ENCODE peak calls at places on chromosome 13, in nine cellular contexts. One of them, this sample, is unnamed.

GRCh38 chr13:55000043-55000442 is 1971.4 kb downstream of the OLFM4 start:
- DNase-seq in heart left ventricle: no peak
- DNase-seq in effector memory CD4-positive, alpha-beta T cell: no peak
- DNase-seq in stimulated activated CD4-positive, alpha-beta T cell treated with anti-CD3 and anti-CD28 coated beads, Interleukin-15, amount 100 ng/mL, for 1 hour: no peak
- DNase-seq in activated CD8-positive, alpha-beta memory T cell treated with anti-CD3 and anti-CD28 coated beads for 4 hours: no peak
- DNase-seq in lung: no peak
- DNase-seq in adrenal gland: no peak
- DNase-seq in breast epithelium: no peak
- DNase-seq in NCI-H1105: no peak
- DNase-seq in this sample: no peak

GRCh38 chr13:42832341-42833153 is 51.2 kb downstream of the FAM216B start:
- DNase-seq in heart left ventricle: peak; percentile 46
- DNase-seq in effector memory CD4-positive, alpha-beta T cell: no peak
- DNase-seq in stimulated activated CD4-positive, alpha-beta T cell treated with anti-CD3 and anti-CD28 coated beads, Interleukin-15, amount 100 ng/mL, for 1 hour: no peak
- DNase-seq in activated CD8-positive, alpha-beta memory T cell treated with anti-CD3 and anti-CD28 coated beads for 4 hours: no peak
- DNase-seq in lung: no peak
- DNase-seq in adrenal gland: no peak
- DNase-seq in breast epithelium: no peak
- DNase-seq in NCI-H1105: no peak
- DNase-seq in this sample: no peak

GRCh38 chr13:79483302-79483701 is 2.3 kb downstream of the NDFIP2 start:
- DNase-seq in heart left ventricle: no peak
- DNase-seq in effector memory CD4-positive, alpha-beta T cell: no peak
- DNase-seq in stimulated activated CD4-positive, alpha-beta T cell treated with anti-CD3 and anti-CD28 coated beads, Interleukin-15, amount 100 ng/mL, for 1 hour: no peak
- DNase-seq in activated CD8-positive, alpha-beta memory T cell treated with anti-CD3 and anti-CD28 coated beads for 4 hours: no peak
- DNase-seq in lung: no peak
- DNase-seq in adrenal gland: no peak
- DNase-seq in breast epithelium: no peak
- DNase-seq in NCI-H1105: no peak
- DNase-seq in this sample: no peak

GRCh38 chr13:59236979-59237378 is 926.7 kb downstream of the DIAPH3 start:
- DNase-seq in heart left ventricle: no peak
- DNase-seq in effector memory CD4-positive, alpha-beta T cell: no peak
- DNase-seq in stimulated activated CD4-positive, alpha-beta T cell treated with anti-CD3 and anti-CD28 coated beads, Interleukin-15, amount 100 ng/mL, for 1 hour: no peak
- DNase-seq in activated CD8-positive, alpha-beta memory T cell treated with anti-CD3 and anti-CD28 coated beads for 4 hours: no peak
- DNase-seq in lung: no peak
- DNase-seq in adrenal gland: no peak
- DNase-seq in breast epithelium: no peak
- DNase-seq in NCI-H1105: no peak
- DNase-seq in this sample: no peak

GRCh38 chr13:48156466-48156865 is 61.6 kb upstream of the MED4 start:
- DNase-seq in heart left ventricle: no peak
- DNase-seq in effector memory CD4-positive, alpha-beta T cell: peak; percentile 69
- DNase-seq in stimulated activated CD4-positive, alpha-beta T cell treated with anti-CD3 and anti-CD28 coated beads, Interleukin-15, amount 100 ng/mL, for 1 hour: peak; percentile 56
- DNase-seq in activated CD8-positive, alpha-beta memory T cell treated with anti-CD3 and anti-CD28 coated beads for 4 hours: peak; percentile 50
- DNase-seq in lung: no peak
- DNase-seq in adrenal gland: no peak
- DNase-seq in breast epithelium: no peak
- DNase-seq in NCI-H1105: no peak
- DNase-seq in this sample: no peak

GRCh38 chr13:40261947-40262346 is 404.5 kb downstream of the FOXO1 start:
- DNase-seq in heart left ventricle: no peak
- DNase-seq in effector memory CD4-positive, alpha-beta T cell: no peak
- DNase-seq in stimulated activated CD4-positive, alpha-beta T cell treated with anti-CD3 and anti-CD28 coated beads, Interleukin-15, amount 100 ng/mL, for 1 hour: no peak
- DNase-seq in activated CD8-positive, alpha-beta memory T cell treated with anti-CD3 and anti-CD28 coated beads for 4 hours: no peak
- DNase-seq in lung: no peak
- DNase-seq in adrenal gland: no peak
- DNase-seq in breast epithelium: no peak
- DNase-seq in NCI-H1105: no peak
- DNase-seq in this sample: no peak

GRCh38 chr13:76014618-76015315 is 378.6 kb downstream of the LMO7 start:
- DNase-seq in heart left ventricle: no peak
- DNase-seq in effector memory CD4-positive, alpha-beta T cell: no peak
- DNase-seq in stimulated activated CD4-positive, alpha-beta T cell treated with anti-CD3 and anti-CD28 coated beads, Interleukin-15, amount 100 ng/mL, for 1 hour: no peak
- DNase-seq in activated CD8-positive, alpha-beta memory T cell treated with anti-CD3 and anti-CD28 coated beads for 4 hours: no peak
- DNase-seq in lung: no peak
- DNase-seq in adrenal gland: no peak
- DNase-seq in breast epithelium: no peak
- DNase-seq in NCI-H1105: no peak
- DNase-seq in this sample: no peak

GRCh38 chr13:98664047-98664446 is 87.1 kb upstream of the STK24 start:
- DNase-seq in heart left ventricle: no peak
- DNase-seq in effector memory CD4-positive, alpha-beta T cell: no peak
- DNase-seq in stimulated activated CD4-positive, alpha-beta T cell treated with anti-CD3 and anti-CD28 coated beads, Interleukin-15, amount 100 ng/mL, for 1 hour: no peak
- DNase-seq in activated CD8-positive, alpha-beta memory T cell treated with anti-CD3 and anti-CD28 coated beads for 4 hours: peak; percentile 5
- DNase-seq in lung: no peak
- DNase-seq in adrenal gland: no peak
- DNase-seq in breast epithelium: no peak
- DNase-seq in NCI-H1105: no peak
- DNase-seq in this sample: no peak

GRCh38 chr13:22114630-22115311 is 443.9 kb downstream of the FGF9 start:
- DNase-seq in heart left ventricle: no peak
- DNase-seq in effector memory CD4-positive, alpha-beta T cell: peak; percentile 1
- DNase-seq in stimulated activated CD4-positive, alpha-beta T cell treated with anti-CD3 and anti-CD28 coated beads, Interleukin-15, amount 100 ng/mL, for 1 hour: no peak
- DNase-seq in activated CD8-positive, alpha-beta memory T cell treated with anti-CD3 and anti-CD28 coated beads for 4 hours: peak; percentile 20
- DNase-seq in lung: no peak
- DNase-seq in adrenal gland: peak; percentile 23
- DNase-seq in breast epithelium: no peak
- DNase-seq in NCI-H1105: no peak
- DNase-seq in this sample: no peak

GRCh38 chr13:106291006-106291405 is 244.5 kb downstream of the EFNB2 start:
- DNase-seq in heart left ventricle: no peak
- DNase-seq in effector memory CD4-positive, alpha-beta T cell: no peak
- DNase-seq in stimulated activated CD4-positive, alpha-beta T cell treated with anti-CD3 and anti-CD28 coated beads, Interleukin-15, amount 100 ng/mL, for 1 hour: no peak
- DNase-seq in activated CD8-positive, alpha-beta memory T cell treated with anti-CD3 and anti-CD28 coated beads for 4 hours: no peak
- DNase-seq in lung: no peak
- DNase-seq in adrenal gland: no peak
- DNase-seq in breast epithelium: no peak
- DNase-seq in NCI-H1105: no peak
- DNase-seq in this sample: no peak

GRCh38 chr13:23901365-23901764 is 4.1 kb upstream of the C1QTNF9B start:
- DNase-seq in heart left ventricle: no peak
- DNase-seq in effector memory CD4-positive, alpha-beta T cell: no peak
- DNase-seq in stimulated activated CD4-positive, alpha-beta T cell treated with anti-CD3 and anti-CD28 coated beads, Interleukin-15, amount 100 ng/mL, for 1 hour: no peak
- DNase-seq in activated CD8-positive, alpha-beta memory T cell treated with anti-CD3 and anti-CD28 coated beads for 4 hours: no peak
- DNase-seq in lung: no peak
- DNase-seq in adrenal gland: no peak
- DNase-seq in breast epithelium: no peak
- DNase-seq in NCI-H1105: no peak
- DNase-seq in this sample: no peak

GRCh38 chr13:75222031-75222430 is 259.9 kb downstream of the TBC1D4 start:
- DNase-seq in heart left ventricle: no peak
- DNase-seq in effector memory CD4-positive, alpha-beta T cell: no peak
- DNase-seq in stimulated activated CD4-positive, alpha-beta T cell treated with anti-CD3 and anti-CD28 coated beads, Interleukin-15, amount 100 ng/mL, for 1 hour: no peak
- DNase-seq in activated CD8-positive, alpha-beta memory T cell treated with anti-CD3 and anti-CD28 coated beads for 4 hours: no peak
- DNase-seq in lung: no peak
- DNase-seq in adrenal gland: no peak
- DNase-seq in breast epithelium: no peak
- DNase-seq in NCI-H1105: no peak
- DNase-seq in this sample: no peak

GRCh38 chr13:36275190-36276002 is 22.2 kb downstream of the CCDC169 start:
- DNase-seq in heart left ventricle: no peak
- DNase-seq in effector memory CD4-positive, alpha-beta T cell: no peak
- DNase-seq in stimulated activated CD4-positive, alpha-beta T cell treated with anti-CD3 and anti-CD28 coated beads, Interleukin-15, amount 100 ng/mL, for 1 hour: no peak
- DNase-seq in activated CD8-positive, alpha-beta memory T cell treated with anti-CD3 and anti-CD28 coated beads for 4 hours: no peak
- DNase-seq in lung: no peak
- DNase-seq in adrenal gland: no peak
- DNase-seq in breast epithelium: no peak
- DNase-seq in NCI-H1105: peak; percentile 37
- DNase-seq in this sample: peak; percentile 45

GRCh38 chr13:99218545-99218944 is 17.9 kb downstream of the UBAC2 start:
- DNase-seq in heart left ventricle: peak; percentile 82
- DNase-seq in effector memory CD4-positive, alpha-beta T cell: no peak
- DNase-seq in stimulated activated CD4-positive, alpha-beta T cell treated with anti-CD3 and anti-CD28 coated beads, Interleukin-15, amount 100 ng/mL, for 1 hour: no peak
- DNase-seq in activated CD8-positive, alpha-beta memory T cell treated with anti-CD3 and anti-CD28 coated beads for 4 hours: no peak
- DNase-seq in lung: peak; percentile 54
- DNase-seq in adrenal gland: peak; percentile 63
- DNase-seq in breast epithelium: no peak
- DNase-seq in NCI-H1105: no peak
- DNase-seq in this sample: no peak

GRCh38 chr13:95155093-95155492 is 146.2 kb downstream of the ABCC4 start:
- DNase-seq in heart left ventricle: no peak
- DNase-seq in effector memory CD4-positive, alpha-beta T cell: no peak
- DNase-seq in stimulated activated CD4-positive, alpha-beta T cell treated with anti-CD3 and anti-CD28 coated beads, Interleukin-15, amount 100 ng/mL, for 1 hour: no peak
- DNase-seq in activated CD8-positive, alpha-beta memory T cell treated with anti-CD3 and anti-CD28 coated beads for 4 hours: no peak
- DNase-seq in lung: no peak
- DNase-seq in adrenal gland: no peak
- DNase-seq in breast epithelium: no peak
- DNase-seq in NCI-H1105: no peak
- DNase-seq in this sample: no peak

This sample was measured in NCI-H1436.